ENCODE peak calls at places on chromosomes 16 and 17, in ten cellular contexts. Y is NCI-H460, Z is psoas muscle, T is gastrocnemius medialis, W is AML-193, L is lower lobe of right lung, H is T follicular helper cell, C is testis, A is H1, D is NCI-H1105 treated with DMSO at 0.1 percent for 48 hours. E is an unnamed sample.

GRCh38 chr17:40452074-40452787 is 9.0 kb downstream of the IGFBP4 start:
- DNase-seq in Y (no peak), Z (no peak), T (no peak), W (no peak), L (no peak), H (no peak), C (no peak), A (no peak), D (no peak), E (no peak)

GRCh38 chr17:2068101-2068518 is 13.2 kb downstream of the HIC1 start:
- DNase-seq in Y (no peak), Z (peak), T (no peak), W (no peak), L (no peak), H (no peak), C (no peak), A (no peak), D (no peak), E (no peak)

GRCh38 chr16:89827383-89828198 is 684 bp upstream of the SPIRE2 start:
- DNase-seq in Y (peak), Z (peak), T (no peak), W (no peak), L (peak), H (no peak), C (peak), A (peak), D (no peak), E (no peak)

GRCh38 chr17:64420143-64420670 is 28.7 kb upstream of the MILR1 start:
- DNase-seq in Y (peak), Z (no peak), T (no peak), W (peak), L (no peak), H (no peak), C (no peak), A (no peak), D (peak), E (no peak)

GRCh38 chr16:81582655-81583441 is 138.2 kb downstream of the CMIP start:
- DNase-seq in Y (no peak), Z (peak), T (no peak), W (no peak), L (no peak), H (no peak), C (peak), A (no peak), D (no peak), E (peak)

GRCh38 chr17:78507526-78507925 is 69.7 kb downstream of the DNAH17 start:
- DNase-seq in Y (no peak), Z (no peak), T (no peak), W (no peak), L (no peak), H (no peak), C (no peak), A (no peak), D (no peak), E (no peak)

GRCh38 chr17:60704170-60704569 is 26.5 kb downstream of the BCAS3 start:
- DNase-seq in Y (no peak), Z (no peak), T (no peak), W (no peak), L (no peak), H (no peak), C (no peak), A (no peak), D (no peak), E (no peak)

GRCh38 chr16:27199747-27200146 is 3.6 kb upstream of the KDM8 start:
- DNase-seq in Y (no peak), Z (no peak), T (no peak), W (peak), L (no peak), H (no peak), C (no peak), A (no peak), D (no peak), E (no peak)

GRCh38 chr16:47664653-47665325 is 203.7 kb downstream of the PHKB start:
- DNase-seq in Y (no peak), Z (no peak), T (no peak), W (no peak), L (no peak), H (no peak), C (no peak), A (no peak), D (no peak), E (no peak)

GRCh38 chr16:74107795-74108610 is 188.6 kb upstream of the PSMD7 start:
- DNase-seq in Y (peak), Z (no peak), T (no peak), W (no peak), L (peak), H (no peak), C (peak), A (peak), D (no peak), E (peak)

GRCh38 chr17:65261682-65262636 is 124.8 kb downstream of the RGS9 start:
- DNase-seq in Y (no peak), Z (no peak), T (no peak), W (no peak), L (no peak), H (no peak), C (no peak), A (no peak), D (no peak), E (no peak)

GRCh38 chr16:50408001-50408400 is 39.2 kb upstream of the BRD7 start:
- DNase-seq in Y (no peak), Z (no peak), T (no peak), W (no peak), L (no peak), H (no peak), C (no peak), A (no peak), D (no peak), E (peak)

GRCh38 chr16:9970796-9971195 is 211.4 kb downstream of the GRIN2A start:
- DNase-seq in Y (no peak), Z (no peak), T (no peak), W (no peak), L (no peak), H (no peak), C (no peak), A (no peak), D (no peak), E (no peak)

GRCh38 chr16:23967775-23968571 is 132.2 kb downstream of the PRKCB start:
- DNase-seq in Y (no peak), Z (no peak), T (no peak), W (peak), L (no peak), H (no peak), C (no peak), A (no peak), D (no peak), E (no peak)

GRCh38 chr17:27339836-27340550 is 46.1 kb downstream of the WSB1 start:
- DNase-seq in Y (peak), Z (no peak), T (no peak), W (no peak), L (no peak), H (no peak), C (no peak), A (no peak), D (no peak), E (no peak)

GRCh38 chr17:32276217-32276616 is 10.6 kb downstream of the RHBDL3 start:
- DNase-seq in Y (no peak), Z (no peak), T (no peak), W (peak), L (no peak), H (no peak), C (no peak), A (no peak), D (no peak), E (no peak)

GRCh38 chr17:55295411-55296170 is 30.8 kb downstream of the HLF start:
- DNase-seq in Y (peak), Z (peak), T (peak), W (peak), L (no peak), H (peak), C (peak), A (peak), D (peak), E (no peak)

GRCh38 chr16:7090628-7091115 is 242.0 kb upstream of the RBFOX1 start:
- DNase-seq in Y (no peak), Z (no peak), T (no peak), W (no peak), L (no peak), H (no peak), C (no peak), A (no peak), D (no peak), E (no peak)

GRCh38 chr17:36899250-36900129 is 37.8 kb upstream of the LHX1 start:
- DNase-seq in Y (no peak), Z (no peak), T (no peak), W (no peak), L (no peak), H (no peak), C (no peak), A (no peak), D (no peak), E (no peak)

GRCh38 chr17:7174603-7175362 is 4.4 kb downstream of the ASGR1 start:
- DNase-seq in Y (no peak), Z (no peak), T (no peak), W (no peak), L (no peak), H (no peak), C (no peak), A (no peak), D (no peak), E (no peak)

E was measured in lower leg skin.